ENCODE peak calls at places on chromosomes 3 and 15, in five cellular contexts. I is posterior cingulate gyrus, H is Right ventricle myocardium superior, R is NCI-H345, K is T-helper 17 cell. L is an unnamed sample.

GRCh38 chr3:128152419-128153155 is 694 bp upstream of the EEFSEC start:
- DNase-seq in K (no peak), H (no peak), R (peak), I (no peak), L (no peak)

GRCh38 chr3:42071720-42072582 is 19.2 kb upstream of the TRAK1 start:
- DNase-seq in I (peak), K (no peak), H (peak), R (peak), L (no peak)

GRCh38 chr15:82737975-82738374 is 28.3 kb upstream of the AP3B2 start:
- DNase-seq in H (no peak), K (no peak), R (no peak), I (no peak), L (no peak)

GRCh38 chr15:99134317-99134821 is 29.5 kb downstream of the SYNM start:
- DNase-seq in I (no peak), H (no peak), K (no peak), R (no peak), L (no peak)

GRCh38 chr3:57918123-57918837 is 89.9 kb upstream of the FLNB start:
- DNase-seq in R (no peak), I (no peak), K (no peak), H (no peak), L (no peak)

GRCh38 chr3:12829886-12830784 is 11.2 kb downstream of the RPL32 start:
- DNase-seq in I (no peak), R (no peak), K (no peak), H (no peak), L (no peak)

GRCh38 chr3:32817561-32818430 is at the start of gene TRIM71:
- DNase-seq in H (no peak), I (no peak), K (no peak), R (no peak), L (no peak)

GRCh38 chr15:76056931-76057330 is 2.9 kb upstream of the TMEM266 start:
- DNase-seq in K (no peak), H (no peak), I (no peak), R (no peak), L (no peak)

GRCh38 chr3:194285859-194286197 is 65.3 kb downstream of the CPN2 start:
- DNase-seq in I (no peak), R (no peak), H (no peak), K (no peak), L (no peak)

GRCh38 chr3:126870608-126871210 is 112.2 kb upstream of the PLXNA1 start:
- DNase-seq in I (peak), H (no peak), K (no peak), R (no peak), L (no peak)

GRCh38 chr3:188507244-188507720 is 353.3 kb downstream of the LPP start:
- DNase-seq in H (no peak), K (no peak), I (peak), R (no peak), L (no peak)

GRCh38 chr3:147210676-147211075 is 195.7 kb downstream of the ZIC4 start:
- DNase-seq in H (no peak), R (no peak), K (no peak), I (no peak), L (no peak)

GRCh38 chr3:27521179-27521871 is 37.1 kb upstream of the SLC4A7 start:
- DNase-seq in K (no peak), H (no peak), I (no peak), R (no peak), L (no peak)

L was measured in natural killer cell treated with Interleukin-12 subunit alpha and Interleukin-12 subunit beta and Interleukin-15 and Interleukin-18, amount 100 ng/mL, for 72 hours.